ENCODE peak calls at places on chromosomes 16 and 17, in ten cellular contexts. One of them, this sample, is unnamed.

GRCh38 chr17:76472258-76472645 is 4.8 kb downstream of the AANAT start:
- DNase-seq in endodermal cell: no peak
- DNase-seq in LHCN-M2: no peak
- DNase-seq in H54: no peak
- DNase-seq in left kidney: no peak
- DNase-seq in T-helper 1 cell: no peak
- DNase-seq in NCI-H1105: no peak
- DNase-seq in LoVo: no peak
- DNase-seq in HEK293T: no peak
- DNase-seq in smooth muscle cell of the brain vasculature: no peak
- DNase-seq in this sample: no peak

GRCh38 chr16:66844342-66845079 is at the start of gene CA7:
- DNase-seq in endodermal cell: peak
- DNase-seq in LHCN-M2: no peak
- DNase-seq in H54: no peak
- DNase-seq in left kidney: peak
- DNase-seq in T-helper 1 cell: no peak
- DNase-seq in NCI-H1105: no peak
- DNase-seq in LoVo: no peak
- DNase-seq in HEK293T: no peak
- DNase-seq in smooth muscle cell of the brain vasculature: no peak
- DNase-seq in this sample: no peak

GRCh38 chr17:35578195-35578928 is at the start of gene PEX12:
- DNase-seq in endodermal cell: peak
- DNase-seq in LHCN-M2: peak
- DNase-seq in H54: peak
- DNase-seq in left kidney: peak
- DNase-seq in T-helper 1 cell: peak
- DNase-seq in NCI-H1105: peak
- DNase-seq in LoVo: peak
- DNase-seq in HEK293T: peak
- DNase-seq in smooth muscle cell of the brain vasculature: peak
- DNase-seq in this sample: peak

GRCh38 chr17:40615295-40615988 is 32.2 kb downstream of the SMARCE1 start:
- DNase-seq in endodermal cell: peak
- DNase-seq in LHCN-M2: peak
- DNase-seq in H54: peak
- DNase-seq in left kidney: peak
- DNase-seq in T-helper 1 cell: no peak
- DNase-seq in NCI-H1105: no peak
- DNase-seq in LoVo: no peak
- DNase-seq in HEK293T: peak
- DNase-seq in smooth muscle cell of the brain vasculature: no peak
- DNase-seq in this sample: peak

GRCh38 chr17:80965606-80966005 is 26.0 kb upstream of the CHMP6 start:
- DNase-seq in endodermal cell: no peak
- DNase-seq in LHCN-M2: no peak
- DNase-seq in H54: no peak
- DNase-seq in left kidney: no peak
- DNase-seq in T-helper 1 cell: no peak
- DNase-seq in NCI-H1105: no peak
- DNase-seq in LoVo: no peak
- DNase-seq in HEK293T: no peak
- DNase-seq in smooth muscle cell of the brain vasculature: no peak
- DNase-seq in this sample: no peak

GRCh38 chr16:66359811-66360608 is 6.5 kb upstream of the CDH5 start:
- DNase-seq in endodermal cell: no peak
- DNase-seq in LHCN-M2: peak
- DNase-seq in H54: no peak
- DNase-seq in left kidney: peak
- DNase-seq in T-helper 1 cell: no peak
- DNase-seq in NCI-H1105: no peak
- DNase-seq in LoVo: no peak
- DNase-seq in HEK293T: no peak
- DNase-seq in smooth muscle cell of the brain vasculature: no peak
- DNase-seq in this sample: no peak

GRCh38 chr17:72715906-72716572 is 376.4 kb downstream of the SLC39A11 start:
- DNase-seq in endodermal cell: no peak
- DNase-seq in LHCN-M2: peak
- DNase-seq in H54: peak
- DNase-seq in left kidney: peak
- DNase-seq in T-helper 1 cell: no peak
- DNase-seq in NCI-H1105: no peak
- DNase-seq in LoVo: peak
- DNase-seq in HEK293T: no peak
- DNase-seq in smooth muscle cell of the brain vasculature: peak
- DNase-seq in this sample: peak

GRCh38 chr17:39196820-39197331 is 593 bp downstream of the CACNB1 start:
- DNase-seq in endodermal cell: peak
- DNase-seq in LHCN-M2: peak
- DNase-seq in H54: peak
- DNase-seq in left kidney: peak
- DNase-seq in T-helper 1 cell: no peak
- DNase-seq in NCI-H1105: peak
- DNase-seq in LoVo: peak
- DNase-seq in HEK293T: no peak
- DNase-seq in smooth muscle cell of the brain vasculature: no peak
- DNase-seq in this sample: peak

GRCh38 chr17:56978441-56979090 is 635 bp downstream of the SCPEP1 start:
- DNase-seq in endodermal cell: peak
- DNase-seq in LHCN-M2: no peak
- DNase-seq in H54: no peak
- DNase-seq in left kidney: no peak
- DNase-seq in T-helper 1 cell: peak
- DNase-seq in NCI-H1105: no peak
- DNase-seq in LoVo: no peak
- DNase-seq in HEK293T: no peak
- DNase-seq in smooth muscle cell of the brain vasculature: no peak
- DNase-seq in this sample: no peak

GRCh38 chr17:49552070-49552751 is 23.5 kb upstream of the NXPH3 start:
- DNase-seq in endodermal cell: peak
- DNase-seq in LHCN-M2: no peak
- DNase-seq in H54: peak
- DNase-seq in left kidney: no peak
- DNase-seq in T-helper 1 cell: no peak
- DNase-seq in NCI-H1105: no peak
- DNase-seq in LoVo: no peak
- DNase-seq in HEK293T: no peak
- DNase-seq in smooth muscle cell of the brain vasculature: no peak
- DNase-seq in this sample: peak

GRCh38 chr17:80859004-80859941 is 132.4 kb upstream of the CHMP6 start:
- DNase-seq in endodermal cell: peak
- DNase-seq in LHCN-M2: peak
- DNase-seq in H54: no peak
- DNase-seq in left kidney: no peak
- DNase-seq in T-helper 1 cell: no peak
- DNase-seq in NCI-H1105: peak
- DNase-seq in LoVo: no peak
- DNase-seq in HEK293T: no peak
- DNase-seq in smooth muscle cell of the brain vasculature: peak
- DNase-seq in this sample: peak

GRCh38 chr17:26963163-26963503 is 330.8 kb upstream of the WSB1 start:
- DNase-seq in endodermal cell: no peak
- DNase-seq in LHCN-M2: no peak
- DNase-seq in H54: no peak
- DNase-seq in left kidney: no peak
- DNase-seq in T-helper 1 cell: no peak
- DNase-seq in NCI-H1105: no peak
- DNase-seq in LoVo: no peak
- DNase-seq in HEK293T: no peak
- DNase-seq in smooth muscle cell of the brain vasculature: no peak
- DNase-seq in this sample: no peak

GRCh38 chr16:64826374-64826773 is 295.5 kb downstream of the CDH11 start:
- DNase-seq in endodermal cell: no peak
- DNase-seq in LHCN-M2: no peak
- DNase-seq in H54: no peak
- DNase-seq in left kidney: no peak
- DNase-seq in T-helper 1 cell: no peak
- DNase-seq in NCI-H1105: no peak
- DNase-seq in LoVo: no peak
- DNase-seq in HEK293T: no peak
- DNase-seq in smooth muscle cell of the brain vasculature: no peak
- DNase-seq in this sample: no peak

GRCh38 chr16:14549789-14550153 is 80.3 kb downstream of the PARN start:
- DNase-seq in endodermal cell: no peak
- DNase-seq in LHCN-M2: no peak
- DNase-seq in H54: no peak
- DNase-seq in left kidney: peak
- DNase-seq in T-helper 1 cell: no peak
- DNase-seq in NCI-H1105: peak
- DNase-seq in LoVo: no peak
- DNase-seq in HEK293T: no peak
- DNase-seq in smooth muscle cell of the brain vasculature: no peak
- DNase-seq in this sample: no peak

GRCh38 chr17:61325382-61326073 is 74.1 kb upstream of the TBX2 start:
- DNase-seq in endodermal cell: no peak
- DNase-seq in LHCN-M2: peak
- DNase-seq in H54: peak
- DNase-seq in left kidney: peak
- DNase-seq in T-helper 1 cell: no peak
- DNase-seq in NCI-H1105: no peak
- DNase-seq in LoVo: no peak
- DNase-seq in HEK293T: peak
- DNase-seq in smooth muscle cell of the brain vasculature: no peak
- DNase-seq in this sample: peak

GRCh38 chr16:75264531-75264998 is 13.1 kb upstream of the BCAR1 start:
- DNase-seq in endodermal cell: no peak
- DNase-seq in LHCN-M2: no peak
- DNase-seq in H54: no peak
- DNase-seq in left kidney: peak
- DNase-seq in T-helper 1 cell: no peak
- DNase-seq in NCI-H1105: no peak
- DNase-seq in LoVo: no peak
- DNase-seq in HEK293T: no peak
- DNase-seq in smooth muscle cell of the brain vasculature: no peak
- DNase-seq in this sample: no peak

GRCh38 chr17:40345161-40346034 is 19.1 kb downstream of the GJD3 start:
- DNase-seq in endodermal cell: peak
- DNase-seq in LHCN-M2: peak
- DNase-seq in H54: peak
- DNase-seq in left kidney: peak
- DNase-seq in T-helper 1 cell: no peak
- DNase-seq in NCI-H1105: no peak
- DNase-seq in LoVo: peak
- DNase-seq in HEK293T: no peak
- DNase-seq in smooth muscle cell of the brain vasculature: no peak
- DNase-seq in this sample: peak

This sample was measured in A172.